ENCODE peak calls at places on chromosomes 16 and 17, in nine cellular contexts. One of them, this sample, is unnamed.

GRCh38 chr16:25222959-25223358 is 6.2 kb downstream of the AQP8 start:
- DNase-seq in activated CD8-positive, alpha-beta memory T cell treated with anti-CD3 and anti-CD28 coated beads, Interleukin-2, amount 50 U/mL, for 48 hours: no peak
- DNase-seq in body of pancreas: no peak
- DNase-seq in left ventricle myocardium inferior: no peak
- DNase-seq in progenitor cell of endocrine pancreas: no peak
- DNase-seq in lower leg skin: no peak
- DNase-seq in stimulated activated CD4-positive, alpha-beta T cell treated with anti-CD3 and anti-CD28 coated beads, TNF-alpha, amount 100 ng/mL, for 48 hours: no peak
- DNase-seq in foreskin fibroblast: no peak
- DNase-seq in HAP-1: no peak
- DNase-seq in this sample: no peak

GRCh38 chr16:165539-166374 is at the start of gene HBM:
- DNase-seq in activated CD8-positive, alpha-beta memory T cell treated with anti-CD3 and anti-CD28 coated beads, Interleukin-2, amount 50 U/mL, for 48 hours: no peak
- DNase-seq in body of pancreas: no peak
- DNase-seq in left ventricle myocardium inferior: no peak
- DNase-seq in progenitor cell of endocrine pancreas: no peak
- DNase-seq in lower leg skin: no peak
- DNase-seq in stimulated activated CD4-positive, alpha-beta T cell treated with anti-CD3 and anti-CD28 coated beads, TNF-alpha, amount 100 ng/mL, for 48 hours: no peak
- DNase-seq in foreskin fibroblast: no peak
- DNase-seq in HAP-1: no peak
- DNase-seq in this sample: no peak

GRCh38 chr17:68576811-68577551 is 24.2 kb downstream of the FAM20A start:
- DNase-seq in activated CD8-positive, alpha-beta memory T cell treated with anti-CD3 and anti-CD28 coated beads, Interleukin-2, amount 50 U/mL, for 48 hours: no peak
- DNase-seq in body of pancreas: peak
- DNase-seq in left ventricle myocardium inferior: peak
- DNase-seq in progenitor cell of endocrine pancreas: no peak
- DNase-seq in lower leg skin: no peak
- DNase-seq in stimulated activated CD4-positive, alpha-beta T cell treated with anti-CD3 and anti-CD28 coated beads, TNF-alpha, amount 100 ng/mL, for 48 hours: no peak
- DNase-seq in foreskin fibroblast: peak
- DNase-seq in HAP-1: peak
- DNase-seq in this sample: no peak

GRCh38 chr16:75116081-75116910 is at the start of gene LDHD:
- DNase-seq in activated CD8-positive, alpha-beta memory T cell treated with anti-CD3 and anti-CD28 coated beads, Interleukin-2, amount 50 U/mL, for 48 hours: no peak
- DNase-seq in body of pancreas: peak
- DNase-seq in left ventricle myocardium inferior: peak
- DNase-seq in progenitor cell of endocrine pancreas: no peak
- DNase-seq in lower leg skin: peak
- DNase-seq in stimulated activated CD4-positive, alpha-beta T cell treated with anti-CD3 and anti-CD28 coated beads, TNF-alpha, amount 100 ng/mL, for 48 hours: no peak
- DNase-seq in foreskin fibroblast: peak
- DNase-seq in HAP-1: peak
- DNase-seq in this sample: no peak

GRCh38 chr16:89292443-89293078 is 75.1 kb downstream of the ZNF778 start:
- DNase-seq in activated CD8-positive, alpha-beta memory T cell treated with anti-CD3 and anti-CD28 coated beads, Interleukin-2, amount 50 U/mL, for 48 hours: no peak
- DNase-seq in body of pancreas: peak
- DNase-seq in left ventricle myocardium inferior: no peak
- DNase-seq in progenitor cell of endocrine pancreas: no peak
- DNase-seq in lower leg skin: no peak
- DNase-seq in stimulated activated CD4-positive, alpha-beta T cell treated with anti-CD3 and anti-CD28 coated beads, TNF-alpha, amount 100 ng/mL, for 48 hours: no peak
- DNase-seq in foreskin fibroblast: no peak
- DNase-seq in HAP-1: no peak
- DNase-seq in this sample: no peak

GRCh38 chr17:17041018-17041521 is 1.2 kb upstream of the MPRIP start:
- DNase-seq in activated CD8-positive, alpha-beta memory T cell treated with anti-CD3 and anti-CD28 coated beads, Interleukin-2, amount 50 U/mL, for 48 hours: no peak
- DNase-seq in body of pancreas: peak
- DNase-seq in left ventricle myocardium inferior: no peak
- DNase-seq in progenitor cell of endocrine pancreas: no peak
- DNase-seq in lower leg skin: no peak
- DNase-seq in stimulated activated CD4-positive, alpha-beta T cell treated with anti-CD3 and anti-CD28 coated beads, TNF-alpha, amount 100 ng/mL, for 48 hours: no peak
- DNase-seq in foreskin fibroblast: peak
- DNase-seq in HAP-1: no peak
- DNase-seq in this sample: no peak

GRCh38 chr17:39235555-39236221 is 9.9 kb upstream of the STAC2 start:
- DNase-seq in activated CD8-positive, alpha-beta memory T cell treated with anti-CD3 and anti-CD28 coated beads, Interleukin-2, amount 50 U/mL, for 48 hours: no peak
- DNase-seq in body of pancreas: peak
- DNase-seq in left ventricle myocardium inferior: no peak
- DNase-seq in progenitor cell of endocrine pancreas: no peak
- DNase-seq in lower leg skin: no peak
- DNase-seq in stimulated activated CD4-positive, alpha-beta T cell treated with anti-CD3 and anti-CD28 coated beads, TNF-alpha, amount 100 ng/mL, for 48 hours: peak
- DNase-seq in foreskin fibroblast: no peak
- DNase-seq in HAP-1: peak
- DNase-seq in this sample: no peak

GRCh38 chr16:19389246-19389645 is 28.4 kb upstream of the TMC5 start:
- DNase-seq in activated CD8-positive, alpha-beta memory T cell treated with anti-CD3 and anti-CD28 coated beads, Interleukin-2, amount 50 U/mL, for 48 hours: peak
- DNase-seq in body of pancreas: peak
- DNase-seq in left ventricle myocardium inferior: peak
- DNase-seq in progenitor cell of endocrine pancreas: peak
- DNase-seq in lower leg skin: peak
- DNase-seq in stimulated activated CD4-positive, alpha-beta T cell treated with anti-CD3 and anti-CD28 coated beads, TNF-alpha, amount 100 ng/mL, for 48 hours: peak
- DNase-seq in foreskin fibroblast: no peak
- DNase-seq in HAP-1: peak
- DNase-seq in this sample: no peak

GRCh38 chr17:82449136-82449882 is 1.2 kb downstream of the CYBC1 start:
- DNase-seq in activated CD8-positive, alpha-beta memory T cell treated with anti-CD3 and anti-CD28 coated beads, Interleukin-2, amount 50 U/mL, for 48 hours: peak
- DNase-seq in body of pancreas: no peak
- DNase-seq in left ventricle myocardium inferior: no peak
- DNase-seq in progenitor cell of endocrine pancreas: no peak
- DNase-seq in lower leg skin: no peak
- DNase-seq in stimulated activated CD4-positive, alpha-beta T cell treated with anti-CD3 and anti-CD28 coated beads, TNF-alpha, amount 100 ng/mL, for 48 hours: peak
- DNase-seq in foreskin fibroblast: no peak
- DNase-seq in HAP-1: no peak
- DNase-seq in this sample: no peak

GRCh38 chr16:48246066-48246465 is 1.3 kb downstream of the ABCC11 start:
- DNase-seq in activated CD8-positive, alpha-beta memory T cell treated with anti-CD3 and anti-CD28 coated beads, Interleukin-2, amount 50 U/mL, for 48 hours: no peak
- DNase-seq in body of pancreas: no peak
- DNase-seq in left ventricle myocardium inferior: no peak
- DNase-seq in progenitor cell of endocrine pancreas: no peak
- DNase-seq in lower leg skin: no peak
- DNase-seq in stimulated activated CD4-positive, alpha-beta T cell treated with anti-CD3 and anti-CD28 coated beads, TNF-alpha, amount 100 ng/mL, for 48 hours: no peak
- DNase-seq in foreskin fibroblast: no peak
- DNase-seq in HAP-1: no peak
- DNase-seq in this sample: no peak

GRCh38 chr16:50939356-50939755 is 197.5 kb downstream of the CYLD start:
- DNase-seq in activated CD8-positive, alpha-beta memory T cell treated with anti-CD3 and anti-CD28 coated beads, Interleukin-2, amount 50 U/mL, for 48 hours: no peak
- DNase-seq in body of pancreas: no peak
- DNase-seq in left ventricle myocardium inferior: no peak
- DNase-seq in progenitor cell of endocrine pancreas: no peak
- DNase-seq in lower leg skin: no peak
- DNase-seq in stimulated activated CD4-positive, alpha-beta T cell treated with anti-CD3 and anti-CD28 coated beads, TNF-alpha, amount 100 ng/mL, for 48 hours: no peak
- DNase-seq in foreskin fibroblast: no peak
- DNase-seq in HAP-1: no peak
- DNase-seq in this sample: no peak

GRCh38 chr17:54867634-54868033 is 33.0 kb upstream of the TOM1L1 start:
- DNase-seq in activated CD8-positive, alpha-beta memory T cell treated with anti-CD3 and anti-CD28 coated beads, Interleukin-2, amount 50 U/mL, for 48 hours: no peak
- DNase-seq in body of pancreas: no peak
- DNase-seq in left ventricle myocardium inferior: no peak
- DNase-seq in progenitor cell of endocrine pancreas: no peak
- DNase-seq in lower leg skin: no peak
- DNase-seq in stimulated activated CD4-positive, alpha-beta T cell treated with anti-CD3 and anti-CD28 coated beads, TNF-alpha, amount 100 ng/mL, for 48 hours: no peak
- DNase-seq in foreskin fibroblast: no peak
- DNase-seq in HAP-1: no peak
- DNase-seq in this sample: no peak

GRCh38 chr16:75948441-75948840 is 222.2 kb upstream of the CPHXL start:
- DNase-seq in activated CD8-positive, alpha-beta memory T cell treated with anti-CD3 and anti-CD28 coated beads, Interleukin-2, amount 50 U/mL, for 48 hours: no peak
- DNase-seq in body of pancreas: no peak
- DNase-seq in left ventricle myocardium inferior: no peak
- DNase-seq in progenitor cell of endocrine pancreas: no peak
- DNase-seq in lower leg skin: no peak
- DNase-seq in stimulated activated CD4-positive, alpha-beta T cell treated with anti-CD3 and anti-CD28 coated beads, TNF-alpha, amount 100 ng/mL, for 48 hours: no peak
- DNase-seq in foreskin fibroblast: no peak
- DNase-seq in HAP-1: no peak
- DNase-seq in this sample: no peak

GRCh38 chr16:81526935-81527334 is 82.3 kb downstream of the CMIP start:
- DNase-seq in activated CD8-positive, alpha-beta memory T cell treated with anti-CD3 and anti-CD28 coated beads, Interleukin-2, amount 50 U/mL, for 48 hours: no peak
- DNase-seq in body of pancreas: no peak
- DNase-seq in left ventricle myocardium inferior: peak
- DNase-seq in progenitor cell of endocrine pancreas: no peak
- DNase-seq in lower leg skin: peak
- DNase-seq in stimulated activated CD4-positive, alpha-beta T cell treated with anti-CD3 and anti-CD28 coated beads, TNF-alpha, amount 100 ng/mL, for 48 hours: no peak
- DNase-seq in foreskin fibroblast: no peak
- DNase-seq in HAP-1: no peak
- DNase-seq in this sample: no peak

GRCh38 chr16:17949713-17950112 is 386.8 kb downstream of the NPIPA8 start:
- DNase-seq in activated CD8-positive, alpha-beta memory T cell treated with anti-CD3 and anti-CD28 coated beads, Interleukin-2, amount 50 U/mL, for 48 hours: no peak
- DNase-seq in body of pancreas: no peak
- DNase-seq in left ventricle myocardium inferior: no peak
- DNase-seq in progenitor cell of endocrine pancreas: no peak
- DNase-seq in lower leg skin: no peak
- DNase-seq in stimulated activated CD4-positive, alpha-beta T cell treated with anti-CD3 and anti-CD28 coated beads, TNF-alpha, amount 100 ng/mL, for 48 hours: no peak
- DNase-seq in foreskin fibroblast: no peak
- DNase-seq in HAP-1: no peak
- DNase-seq in this sample: no peak

This sample was measured in type B pancreatic cell.